ENCODE peak calls at places on chromosomes 5 and 9, in ten cellular contexts. One of them, this sample, is unnamed.
A peak's percentile ranks its signal among the peaks of the same experiment; 100 is the strongest.

GRCh38 chr5:52283221-52283620 is 504.5 kb upstream of the ITGA1 start:
- DNase-seq in CD4-positive, alpha-beta memory T cell: no peak
- DNase-seq in right cardiac atrium: no peak
- DNase-seq in small intestine: no peak
- DNase-seq in endothelial cell of umbilical vein: peak; percentile 62
- DNase-seq in fibroblast of lung: no peak
- DNase-seq in CD8-positive, alpha-beta memory T cell: no peak
- DNase-seq in iPS DF 6.9: no peak
- DNase-seq in A549: no peak
- DNase-seq in naive thymus-derived CD4-positive, alpha-beta T cell: no peak
- DNase-seq in this sample: no peak

GRCh38 chr5:180160215-180160614 is 48.8 kb downstream of the RASGEF1C start:
- DNase-seq in CD4-positive, alpha-beta memory T cell: no peak
- DNase-seq in right cardiac atrium: no peak
- DNase-seq in small intestine: no peak
- DNase-seq in endothelial cell of umbilical vein: no peak
- DNase-seq in fibroblast of lung: no peak
- DNase-seq in CD8-positive, alpha-beta memory T cell: no peak
- DNase-seq in iPS DF 6.9: no peak
- DNase-seq in A549: no peak
- DNase-seq in naive thymus-derived CD4-positive, alpha-beta T cell: no peak
- DNase-seq in this sample: no peak

GRCh38 chr9:132673355-132673754 is 3.1 kb downstream of the GTF3C4 start:
- DNase-seq in CD4-positive, alpha-beta memory T cell: peak; percentile 33
- DNase-seq in right cardiac atrium: no peak
- DNase-seq in small intestine: peak; percentile 16
- DNase-seq in endothelial cell of umbilical vein: peak; percentile 38
- DNase-seq in fibroblast of lung: peak; percentile 61
- DNase-seq in CD8-positive, alpha-beta memory T cell: no peak
- DNase-seq in iPS DF 6.9: no peak
- DNase-seq in A549: peak; percentile 70
- DNase-seq in naive thymus-derived CD4-positive, alpha-beta T cell: peak; percentile 8
- DNase-seq in this sample: no peak

GRCh38 chr5:112479418-112479817 is 60.3 kb upstream of the EPB41L4A start:
- DNase-seq in CD4-positive, alpha-beta memory T cell: no peak
- DNase-seq in right cardiac atrium: no peak
- DNase-seq in small intestine: no peak
- DNase-seq in endothelial cell of umbilical vein: peak; percentile 76
- DNase-seq in fibroblast of lung: peak; percentile 69
- DNase-seq in CD8-positive, alpha-beta memory T cell: no peak
- DNase-seq in iPS DF 6.9: no peak
- DNase-seq in A549: no peak
- DNase-seq in naive thymus-derived CD4-positive, alpha-beta T cell: no peak
- DNase-seq in this sample: no peak

GRCh38 chr9:120353501-120353900 is 226.5 kb downstream of the CDK5RAP2 start:
- DNase-seq in CD4-positive, alpha-beta memory T cell: no peak
- DNase-seq in right cardiac atrium: no peak
- DNase-seq in small intestine: no peak
- DNase-seq in endothelial cell of umbilical vein: no peak
- DNase-seq in fibroblast of lung: peak; percentile 60
- DNase-seq in CD8-positive, alpha-beta memory T cell: no peak
- DNase-seq in iPS DF 6.9: no peak
- DNase-seq in A549: no peak
- DNase-seq in naive thymus-derived CD4-positive, alpha-beta T cell: no peak
- DNase-seq in this sample: no peak

GRCh38 chr5:135569755-135570452 is 8.9 kb downstream of the CXCL14 start:
- DNase-seq in CD4-positive, alpha-beta memory T cell: no peak
- DNase-seq in right cardiac atrium: no peak
- DNase-seq in small intestine: peak; percentile 54
- DNase-seq in endothelial cell of umbilical vein: peak; percentile 29
- DNase-seq in fibroblast of lung: peak; percentile 34
- DNase-seq in CD8-positive, alpha-beta memory T cell: no peak
- DNase-seq in iPS DF 6.9: no peak
- DNase-seq in A549: peak; percentile 51
- DNase-seq in naive thymus-derived CD4-positive, alpha-beta T cell: no peak
- DNase-seq in this sample: no peak

GRCh38 chr5:122150128-122150685 is 20.9 kb downstream of the ZNF474 start:
- DNase-seq in CD4-positive, alpha-beta memory T cell: no peak
- DNase-seq in right cardiac atrium: no peak
- DNase-seq in small intestine: no peak
- DNase-seq in endothelial cell of umbilical vein: no peak
- DNase-seq in fibroblast of lung: peak; percentile 89
- DNase-seq in CD8-positive, alpha-beta memory T cell: no peak
- DNase-seq in iPS DF 6.9: no peak
- DNase-seq in A549: no peak
- DNase-seq in naive thymus-derived CD4-positive, alpha-beta T cell: no peak
- DNase-seq in this sample: no peak

GRCh38 chr5:177176175-177176704 is 42.7 kb downstream of the NSD1 start:
- DNase-seq in CD4-positive, alpha-beta memory T cell: no peak
- DNase-seq in right cardiac atrium: no peak
- DNase-seq in small intestine: no peak
- DNase-seq in endothelial cell of umbilical vein: no peak
- DNase-seq in fibroblast of lung: no peak
- DNase-seq in CD8-positive, alpha-beta memory T cell: no peak
- DNase-seq in iPS DF 6.9: no peak
- DNase-seq in A549: no peak
- DNase-seq in naive thymus-derived CD4-positive, alpha-beta T cell: no peak
- DNase-seq in this sample: no peak

GRCh38 chr9:123397975-123398374 is 42.0 kb downstream of the CRB2 start:
- DNase-seq in CD4-positive, alpha-beta memory T cell: no peak
- DNase-seq in right cardiac atrium: peak; percentile 16
- DNase-seq in small intestine: no peak
- DNase-seq in endothelial cell of umbilical vein: no peak
- DNase-seq in fibroblast of lung: no peak
- DNase-seq in CD8-positive, alpha-beta memory T cell: no peak
- DNase-seq in iPS DF 6.9: no peak
- DNase-seq in A549: no peak
- DNase-seq in naive thymus-derived CD4-positive, alpha-beta T cell: no peak
- DNase-seq in this sample: no peak

GRCh38 chr9:5626727-5627634 is 1.9 kb upstream of the RIC1 start:
- DNase-seq in CD4-positive, alpha-beta memory T cell: peak; percentile 62
- DNase-seq in right cardiac atrium: peak; percentile 68
- DNase-seq in small intestine: peak; percentile 51
- DNase-seq in endothelial cell of umbilical vein: peak; percentile 79
- DNase-seq in fibroblast of lung: peak; percentile 73
- DNase-seq in CD8-positive, alpha-beta memory T cell: peak; percentile 52
- DNase-seq in iPS DF 6.9: no peak
- DNase-seq in A549: peak; percentile 17
- DNase-seq in naive thymus-derived CD4-positive, alpha-beta T cell: peak; percentile 83
- DNase-seq in this sample: peak; percentile 54

GRCh38 chr5:125913200-125913599 is 510.0 kb upstream of the GRAMD2B start:
- DNase-seq in CD4-positive, alpha-beta memory T cell: no peak
- DNase-seq in right cardiac atrium: no peak
- DNase-seq in small intestine: no peak
- DNase-seq in endothelial cell of umbilical vein: no peak
- DNase-seq in fibroblast of lung: no peak
- DNase-seq in CD8-positive, alpha-beta memory T cell: no peak
- DNase-seq in iPS DF 6.9: no peak
- DNase-seq in A549: no peak
- DNase-seq in naive thymus-derived CD4-positive, alpha-beta T cell: no peak
- DNase-seq in this sample: no peak

GRCh38 chr5:178606269-178606668 is 16.1 kb upstream of the COL23A1 start:
- DNase-seq in CD4-positive, alpha-beta memory T cell: no peak
- DNase-seq in right cardiac atrium: no peak
- DNase-seq in small intestine: no peak
- DNase-seq in endothelial cell of umbilical vein: no peak
- DNase-seq in fibroblast of lung: no peak
- DNase-seq in CD8-positive, alpha-beta memory T cell: no peak
- DNase-seq in iPS DF 6.9: no peak
- DNase-seq in A549: no peak
- DNase-seq in naive thymus-derived CD4-positive, alpha-beta T cell: no peak
- DNase-seq in this sample: no peak

GRCh38 chr5:68252678-68253520 is 37.3 kb downstream of the PIK3R1 start:
- DNase-seq in CD4-positive, alpha-beta memory T cell: peak; percentile 41
- DNase-seq in right cardiac atrium: peak; percentile 69
- DNase-seq in small intestine: peak; percentile 54
- DNase-seq in endothelial cell of umbilical vein: peak; percentile 73
- DNase-seq in fibroblast of lung: peak; percentile 68
- DNase-seq in CD8-positive, alpha-beta memory T cell: peak; percentile 59
- DNase-seq in iPS DF 6.9: peak; percentile 25
- DNase-seq in A549: peak; percentile 64
- DNase-seq in naive thymus-derived CD4-positive, alpha-beta T cell: peak; percentile 43
- DNase-seq in this sample: peak; percentile 56

GRCh38 chr9:112348257-112348992 is 15.0 kb upstream of the PTBP3 start:
- DNase-seq in CD4-positive, alpha-beta memory T cell: peak; percentile 65
- DNase-seq in right cardiac atrium: peak; percentile 95
- DNase-seq in small intestine: peak; percentile 97
- DNase-seq in endothelial cell of umbilical vein: peak; percentile 83
- DNase-seq in fibroblast of lung: peak; percentile 71
- DNase-seq in CD8-positive, alpha-beta memory T cell: peak; percentile 82
- DNase-seq in iPS DF 6.9: no peak
- DNase-seq in A549: peak; percentile 95
- DNase-seq in naive thymus-derived CD4-positive, alpha-beta T cell: peak; percentile 73
- DNase-seq in this sample: peak; percentile 67

GRCh38 chr9:71990466-71990865 is 69.9 kb downstream of the C9orf57 start:
- DNase-seq in CD4-positive, alpha-beta memory T cell: no peak
- DNase-seq in right cardiac atrium: no peak
- DNase-seq in small intestine: no peak
- DNase-seq in endothelial cell of umbilical vein: no peak
- DNase-seq in fibroblast of lung: no peak
- DNase-seq in CD8-positive, alpha-beta memory T cell: no peak
- DNase-seq in iPS DF 6.9: no peak
- DNase-seq in A549: no peak
- DNase-seq in naive thymus-derived CD4-positive, alpha-beta T cell: no peak
- DNase-seq in this sample: no peak

GRCh38 chr5:98105651-98106050 is 667.8 kb upstream of the RGMB start:
- DNase-seq in CD4-positive, alpha-beta memory T cell: no peak
- DNase-seq in right cardiac atrium: no peak
- DNase-seq in small intestine: no peak
- DNase-seq in endothelial cell of umbilical vein: no peak
- DNase-seq in fibroblast of lung: no peak
- DNase-seq in CD8-positive, alpha-beta memory T cell: no peak
- DNase-seq in iPS DF 6.9: no peak
- DNase-seq in A549: no peak
- DNase-seq in naive thymus-derived CD4-positive, alpha-beta T cell: no peak
- DNase-seq in this sample: no peak

GRCh38 chr5:126055348-126055729 is 367.9 kb upstream of the GRAMD2B start:
- DNase-seq in CD4-positive, alpha-beta memory T cell: no peak
- DNase-seq in right cardiac atrium: no peak
- DNase-seq in small intestine: no peak
- DNase-seq in endothelial cell of umbilical vein: no peak
- DNase-seq in fibroblast of lung: peak; percentile 8
- DNase-seq in CD8-positive, alpha-beta memory T cell: no peak
- DNase-seq in iPS DF 6.9: no peak
- DNase-seq in A549: no peak
- DNase-seq in naive thymus-derived CD4-positive, alpha-beta T cell: no peak
- DNase-seq in this sample: no peak

GRCh38 chr5:30930736-30931135 is 262.8 kb upstream of the CDH6 start:
- DNase-seq in CD4-positive, alpha-beta memory T cell: no peak
- DNase-seq in right cardiac atrium: no peak
- DNase-seq in small intestine: no peak
- DNase-seq in endothelial cell of umbilical vein: no peak
- DNase-seq in fibroblast of lung: peak; percentile 66
- DNase-seq in CD8-positive, alpha-beta memory T cell: no peak
- DNase-seq in iPS DF 6.9: no peak
- DNase-seq in A549: no peak
- DNase-seq in naive thymus-derived CD4-positive, alpha-beta T cell: no peak
- DNase-seq in this sample: no peak
- H3K4me1 ChIP-seq in CD4-positive, alpha-beta memory T cell: no peaks in the 10 kb centered on the region
- H3K4me1 ChIP-seq in right cardiac atrium: no peaks in the 10 kb centered on the region
- H3K4me1 ChIP-seq in small intestine: no peaks in the 10 kb centered on the region
- H3K4me1 ChIP-seq in endothelial cell of umbilical vein: no peaks in the 10 kb centered on the region
- H3K4me1 ChIP-seq in fibroblast of lung: no peaks in the 10 kb centered on the region
- H3K4me1 ChIP-seq in CD8-positive, alpha-beta memory T cell: no peaks in the 10 kb centered on the region
- H3K4me1 ChIP-seq in iPS DF 6.9: peaks cover 1% of the 10 kb centered on the region
- H3K4me1 ChIP-seq in A549: no peaks in the 10 kb centered on the region
- H3K4me1 ChIP-seq in naive thymus-derived CD4-positive, alpha-beta T cell: no peaks in the 10 kb centered on the region
- H3K4me1 ChIP-seq in this sample: no peaks in the 10 kb centered on the region

GRCh38 chr9:115691097-115691496 is 462.5 kb upstream of the PAPPA start:
- DNase-seq in CD4-positive, alpha-beta memory T cell: no peak
- DNase-seq in right cardiac atrium: no peak
- DNase-seq in small intestine: no peak
- DNase-seq in endothelial cell of umbilical vein: no peak
- DNase-seq in fibroblast of lung: peak; percentile 98
- DNase-seq in CD8-positive, alpha-beta memory T cell: no peak
- DNase-seq in iPS DF 6.9: no peak
- DNase-seq in A549: peak; percentile 83
- DNase-seq in naive thymus-derived CD4-positive, alpha-beta T cell: no peak
- DNase-seq in this sample: no peak
- H3K27ac ChIP-seq in CD4-positive, alpha-beta memory T cell: no peak overlapping the region
- H3K27ac ChIP-seq in right cardiac atrium: no peak overlapping the region
- H3K27ac ChIP-seq in small intestine: no peak overlapping the region
- H3K27ac ChIP-seq in endothelial cell of umbilical vein: no peak overlapping the region
- H3K27ac ChIP-seq in fibroblast of lung: peak overlapping the region; percentile 93
- H3K27ac ChIP-seq in CD8-positive, alpha-beta memory T cell: no peak overlapping the region
- H3K27ac ChIP-seq in iPS DF 6.9: no peak overlapping the region
- H3K27ac ChIP-seq in A549: peak overlapping the region; percentile 75
- H3K27ac ChIP-seq in naive thymus-derived CD4-positive, alpha-beta T cell: no peak overlapping the region
- H3K27ac ChIP-seq in this sample: no peak overlapping the region

DNA sequence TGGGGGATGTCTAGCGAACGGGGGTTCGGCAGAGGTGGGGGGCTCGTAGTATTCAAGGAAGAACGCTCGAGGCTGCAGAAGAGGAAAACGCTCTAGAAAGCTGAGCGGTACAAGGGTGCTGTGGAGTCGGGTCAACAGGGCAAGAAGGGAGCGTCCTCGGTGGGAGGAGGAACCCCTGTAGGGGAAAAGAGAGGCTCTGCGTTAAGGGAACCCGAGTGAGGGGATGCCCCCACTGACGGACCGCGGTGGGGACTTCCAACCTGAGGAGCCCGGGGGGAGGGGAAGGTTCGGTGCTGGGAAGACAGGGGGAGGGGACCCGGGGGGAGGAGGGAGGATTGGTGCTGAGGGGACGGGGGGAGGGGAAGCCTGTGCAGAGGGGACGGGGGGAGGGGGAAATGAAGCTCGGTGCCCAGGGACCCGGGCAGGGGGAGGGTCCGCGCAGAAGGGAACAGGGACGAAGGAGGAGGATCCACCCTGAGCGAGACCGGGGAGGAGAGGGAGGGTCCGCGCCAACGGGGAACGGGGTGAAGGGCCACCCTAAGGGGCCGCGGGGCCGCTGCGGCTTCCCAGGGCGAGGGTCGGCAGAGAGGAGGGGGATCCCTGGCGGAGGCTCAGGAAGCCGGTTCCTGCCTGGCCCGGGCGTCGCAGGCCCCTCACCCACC is 621 bp downstream of the NR6A1 start:
- DNase-seq in CD4-positive, alpha-beta memory T cell: peak; percentile 22
- DNase-seq in right cardiac atrium: peak; percentile 80
- DNase-seq in small intestine: peak; percentile 56
- DNase-seq in endothelial cell of umbilical vein: no peak
- DNase-seq in fibroblast of lung: no peak
- DNase-seq in CD8-positive, alpha-beta memory T cell: peak; percentile 58
- DNase-seq in iPS DF 6.9: no peak
- DNase-seq in A549: peak; percentile 53
- DNase-seq in naive thymus-derived CD4-positive, alpha-beta T cell: peak; percentile 9
- DNase-seq in this sample: no peak
- H3K4me1 ChIP-seq in CD4-positive, alpha-beta memory T cell: peaks cover 24% of the 10 kb centered on the region
- H3K4me1 ChIP-seq in right cardiac atrium: no peaks in the 10 kb centered on the region
- H3K4me1 ChIP-seq in small intestine: no peaks in the 10 kb centered on the region
- H3K4me1 ChIP-seq in endothelial cell of umbilical vein: peaks cover 10% of the 10 kb centered on the region
- H3K4me1 ChIP-seq in fibroblast of lung: peaks cover 5% of the 10 kb centered on the region
- H3K4me1 ChIP-seq in CD8-positive, alpha-beta memory T cell: peaks cover 24% of the 10 kb centered on the region
- H3K4me1 ChIP-seq in iPS DF 6.9: peaks cover 2% of the 10 kb centered on the region
- H3K4me1 ChIP-seq in A549: peaks cover 28% of the 10 kb centered on the region
- H3K4me1 ChIP-seq in naive thymus-derived CD4-positive, alpha-beta T cell: peaks cover 13% of the 10 kb centered on the region
- H3K4me1 ChIP-seq in this sample: peaks cover 21% of the 10 kb centered on the region

DNA sequence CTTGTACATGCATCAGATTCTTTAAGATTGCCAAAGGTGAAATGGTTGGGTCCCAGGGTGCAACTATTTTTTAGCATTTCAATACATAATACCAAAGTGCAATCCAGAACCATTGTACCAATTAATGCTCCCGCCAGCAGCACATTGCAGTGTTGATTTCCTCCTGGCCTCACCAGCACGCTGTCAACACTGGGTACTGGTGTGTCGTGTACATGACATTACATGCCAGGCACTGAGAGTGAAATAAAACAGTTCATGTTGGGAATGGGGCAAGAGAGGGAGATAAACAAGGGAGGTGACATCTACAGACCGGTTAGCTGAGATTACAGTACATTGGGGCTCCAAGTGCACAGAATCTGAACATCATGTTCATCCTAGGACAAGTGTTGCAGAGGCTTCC is 37.8 kb downstream of the HMGCS1 start:
- DNase-seq in CD4-positive, alpha-beta memory T cell: no peak
- DNase-seq in right cardiac atrium: peak; percentile 67
- DNase-seq in small intestine: no peak
- DNase-seq in endothelial cell of umbilical vein: no peak
- DNase-seq in fibroblast of lung: no peak
- DNase-seq in CD8-positive, alpha-beta memory T cell: no peak
- DNase-seq in iPS DF 6.9: no peak
- DNase-seq in A549: no peak
- DNase-seq in naive thymus-derived CD4-positive, alpha-beta T cell: no peak
- DNase-seq in this sample: no peak
- H3K27ac ChIP-seq in CD4-positive, alpha-beta memory T cell: no peak overlapping the region
- H3K27ac ChIP-seq in right cardiac atrium: no peak overlapping the region
- H3K27ac ChIP-seq in small intestine: no peak overlapping the region
- H3K27ac ChIP-seq in endothelial cell of umbilical vein: no peak overlapping the region
- H3K27ac ChIP-seq in fibroblast of lung: no peak overlapping the region
- H3K27ac ChIP-seq in CD8-positive, alpha-beta memory T cell: no peak overlapping the region
- H3K27ac ChIP-seq in iPS DF 6.9: no peak overlapping the region
- H3K27ac ChIP-seq in A549: no peak overlapping the region
- H3K27ac ChIP-seq in naive thymus-derived CD4-positive, alpha-beta T cell: no peak overlapping the region
- H3K27ac ChIP-seq in this sample: no peak overlapping the region